ENCODE peak calls at places on chromosomes 2 and 18, in four cellular contexts. N, W, L and H are unnamed samples.
A peak's percentile ranks its signal among the peaks of the same experiment; 100 is the strongest.

GRCh38 chr2:223010641-223011040 is 41.3 kb upstream of the KCNE4 start:
- DNase-seq in N (no peak), W (no peak), L (no peak), H (no peak)

GRCh38 chr2:72914226-72915075 is 2.9 kb upstream of the EMX1 start:
- DNase-seq in N (peak; percentile 42), W (no peak), L (no peak), H (no peak)

GRCh38 chr18:37397814-37398213 is 167.8 kb downstream of the CELF4 start:
- DNase-seq in N (no peak), W (no peak), L (peak; percentile 65), H (no peak)

GRCh38 chr2:30234180-30234971 is 3.0 kb downstream of the LBH start:
- DNase-seq in N (peak; percentile 79), W (peak; percentile 65), L (peak; percentile 79), H (peak; percentile 76)

GRCh38 chr2:223366566-223366965 is 235.6 kb downstream of the SCG2 start:
- DNase-seq in N (no peak), W (no peak), L (no peak), H (no peak)

GRCh38 chr18:13471971-13472628 is 253.5 kb downstream of the LDLRAD4 start:
- DNase-seq in N (no peak), W (no peak), L (peak; percentile 74), H (no peak)

GRCh38 chr2:10267551-10268465 is 34.9 kb upstream of the HPCAL1 start:
- DNase-seq in N (peak; percentile 56), W (no peak), L (peak; percentile 74), H (no peak)

GRCh38 chr2:205776139-205776538 is 93.8 kb downstream of the NRP2 start:
- DNase-seq in N (no peak), W (no peak), L (no peak), H (no peak)

GRCh38 chr18:22422909-22423548 is 5.3 kb upstream of the CTAGE1 start:
- DNase-seq in N (no peak), W (no peak), L (no peak), H (no peak)

GRCh38 chr2:23312996-23313606 is 71.9 kb upstream of the KLHL29 start:
- DNase-seq in N (no peak), W (peak; percentile 44), L (no peak), H (no peak)

GRCh38 chr18:6328624-6329016 is 86.1 kb downstream of the L3MBTL4 start:
- DNase-seq in N (no peak), W (no peak), L (no peak), H (no peak)

GRCh38 chr2:226766352-226767055 is 33.1 kb downstream of the IRS1 start:
- DNase-seq in N (no peak), W (no peak), L (no peak), H (no peak)

GRCh38 chr2:133266075-133266925 is 302.0 kb downstream of the NCKAP5 start:
- DNase-seq in N (no peak), W (peak; percentile 49), L (no peak), H (no peak)

GRCh38 chr2:133262888-133263287 is 305.4 kb downstream of the NCKAP5 start:
- DNase-seq in N (no peak), W (no peak), L (no peak), H (no peak)

GRCh38 chr2:133266926-133267590 is 301.2 kb downstream of the NCKAP5 start:
- DNase-seq in N (no peak), W (peak; percentile 26), L (no peak), H (no peak)

GRCh38 chr2:133270550-133270949 is 297.7 kb downstream of the NCKAP5 start:
- DNase-seq in N (no peak), W (no peak), L (no peak), H (no peak)

DNA sequence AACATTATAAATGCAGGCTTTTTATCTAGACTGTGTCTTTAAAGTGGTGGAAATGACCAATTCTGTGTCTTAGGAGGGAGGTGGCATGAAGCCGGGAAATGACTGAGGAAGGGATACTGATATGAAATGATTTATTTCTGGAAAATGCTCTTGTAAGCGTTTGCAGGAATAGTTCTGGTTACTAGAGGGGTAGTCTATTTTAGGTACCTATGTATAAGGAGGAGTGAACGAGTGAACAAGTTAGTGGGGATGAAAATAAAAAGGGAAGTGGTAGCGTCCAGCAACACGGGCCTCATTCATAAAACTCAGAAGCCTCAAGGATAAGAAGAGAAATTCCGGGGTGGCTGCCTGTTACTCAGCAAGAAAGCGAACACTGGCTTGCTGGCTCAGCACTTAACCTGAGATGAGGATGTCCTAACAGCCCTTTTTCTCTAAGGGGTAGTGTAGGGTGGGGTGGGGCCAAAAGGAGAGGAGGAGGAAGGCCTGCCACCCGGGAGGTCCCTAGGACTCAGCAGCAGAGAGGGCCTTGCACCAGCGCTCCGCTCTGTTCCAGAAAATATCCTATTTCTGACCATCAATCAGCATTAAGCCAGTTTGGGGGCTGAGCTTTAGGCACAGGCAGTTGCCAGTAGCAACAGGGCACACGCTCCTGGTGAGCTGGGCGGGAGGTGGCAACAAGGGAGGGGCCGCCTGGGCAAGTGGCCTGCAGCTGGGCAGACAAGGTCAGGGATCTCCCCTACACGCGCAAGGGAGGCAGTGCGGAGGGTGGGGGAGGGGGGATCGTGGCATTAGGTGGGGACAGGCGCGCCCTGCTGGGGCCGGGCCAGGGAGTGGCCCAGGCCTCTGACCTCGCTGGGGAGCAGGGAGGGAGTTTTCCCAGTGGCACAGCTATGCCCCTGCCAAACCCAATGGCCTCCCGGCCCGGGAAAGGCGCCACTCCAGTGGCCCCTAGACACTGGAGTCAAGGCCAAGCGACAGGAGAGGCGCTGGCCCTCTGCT is 303.0 kb downstream of the NCKAP5 start:
- DNase-seq in N (no peak), W (peak; percentile 34), L (peak; percentile 82), H (no peak)
- H3K4me3 ChIP-seq in N (no peak overlapping the region), W (peak overlapping the region; percentile 74), L (peak overlapping the region; percentile 41), H (peak overlapping the region; percentile 61)

GRCh38 chr2:241309684-241310117 is 5.8 kb downstream of the HDLBP start:
- DNase-seq in N (no peak), W (no peak), L (peak; percentile 80), H (no peak)
- H3K4me3 ChIP-seq in N (no peak overlapping the region), W (no peak overlapping the region), L (no peak overlapping the region), H (no peak overlapping the region)

GRCh38 chr2:96207073-96207777 is 1.4 kb downstream of the STARD7 start:
- DNase-seq in N (no peak), W (no peak), L (no peak), H (no peak)

GRCh38 chr2:96209729-96210085 is 1.1 kb upstream of the STARD7 start:
- DNase-seq in N (no peak), W (no peak), L (no peak), H (no peak)

GRCh38 chr2:96207778-96208143 is 866 bp downstream of the STARD7 start:
- DNase-seq in N (no peak), W (no peak), L (no peak), H (no peak)

GRCh38 chr2:96208144-96209010 is at the start of gene STARD7:
- DNase-seq in N (peak; percentile 99), W (peak; percentile 95), L (peak; percentile 98), H (peak; percentile 98)

GRCh38 chr2:96209011-96209728 is 543 bp upstream of the STARD7 start:
- DNase-seq in N (no peak), W (no peak), L (no peak), H (no peak)
- H3K4me3 ChIP-seq in N (peak overlapping the region; percentile 86), W (peak overlapping the region; percentile 80), L (peak overlapping the region; percentile 93), H (peak overlapping the region; percentile 95)

GRCh38 chr2:232350804-232351685 is 27.5 kb upstream of the ALPP start:
- DNase-seq in N (peak; percentile 56), W (no peak), L (peak; percentile 68), H (no peak)
- H3K4me3 ChIP-seq in N (no peak overlapping the region), W (no peak overlapping the region), L (no peak overlapping the region), H (no peak overlapping the region)

GRCh38 chr2:197103363-197103762 is 176.9 kb upstream of the PGAP1 start:
- DNase-seq in N (no peak), W (no peak), L (no peak), H (no peak)

GRCh38 chr2:197113221-197113831 is 186.8 kb upstream of the PGAP1 start:
- DNase-seq in N (no peak), W (peak; percentile 24), L (no peak), H (no peak)

GRCh38 chr2:197107291-197108269 is 181.1 kb upstream of the PGAP1 start:
- DNase-seq in N (peak; percentile 71), W (no peak), L (no peak), H (no peak)

GRCh38 chr2:197108758-197109157 is 182.3 kb upstream of the PGAP1 start:
- DNase-seq in N (peak; percentile 87), W (no peak), L (no peak), H (peak; percentile 88)

GRCh38 chr2:197109326-197109725 is 182.8 kb upstream of the PGAP1 start:
- DNase-seq in N (no peak), W (no peak), L (no peak), H (no peak)
- H3K4me3 ChIP-seq in N (no peak overlapping the region), W (no peak overlapping the region), L (no peak overlapping the region), H (no peak overlapping the region)

GRCh38 chr18:57802869-57803118 is 321 bp downstream of the ATP8B1 start:
- DNase-seq in N (no peak), W (no peak), L (peak; percentile 76), H (no peak)
- H3K4me3 ChIP-seq in N (peak overlapping the region; percentile 77), W (peak overlapping the region; percentile 87), L (peak overlapping the region; percentile 64), H (peak overlapping the region; percentile 94)

DNA sequence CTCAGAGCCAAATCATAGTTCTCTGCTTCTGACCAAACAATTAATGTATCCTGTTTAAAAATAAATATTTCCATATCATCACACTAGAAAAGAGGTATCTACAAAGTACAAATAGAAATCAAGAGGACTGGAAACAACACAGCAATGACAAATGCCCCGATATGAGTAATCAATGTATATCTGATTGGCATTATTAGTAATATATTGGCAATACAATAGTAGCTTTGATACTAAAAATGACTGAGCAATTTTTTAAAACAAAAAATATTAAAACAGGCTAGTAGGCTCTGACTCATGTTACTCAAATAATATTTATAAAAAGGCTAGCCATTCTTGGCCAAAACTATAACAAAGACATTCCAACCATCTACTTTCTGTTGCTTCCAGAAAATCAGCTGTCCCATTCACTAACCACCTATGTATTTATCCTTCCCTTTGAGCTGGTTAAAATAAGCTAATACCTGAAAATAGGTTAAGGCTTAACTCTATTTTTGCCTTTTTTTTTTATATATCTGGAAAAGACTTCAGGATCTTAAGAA is 13.3 kb downstream of the PPP4R3B start:
- DNase-seq in N (no peak), W (no peak), L (no peak), H (no peak)
- H3K4me3 ChIP-seq in N (no peak overlapping the region), W (no peak overlapping the region), L (no peak overlapping the region), H (no peak overlapping the region)

GRCh38 chr2:232486558-232487384 is 863 bp downstream of the ECEL1 start:
- DNase-seq in N (peak; percentile 52), W (no peak), L (peak; percentile 72), H (no peak)
- H3K4me3 ChIP-seq in N (no peak overlapping the region), W (peak overlapping the region; percentile 43), L (peak overlapping the region; percentile 23), H (peak overlapping the region; percentile 45)

DNA sequence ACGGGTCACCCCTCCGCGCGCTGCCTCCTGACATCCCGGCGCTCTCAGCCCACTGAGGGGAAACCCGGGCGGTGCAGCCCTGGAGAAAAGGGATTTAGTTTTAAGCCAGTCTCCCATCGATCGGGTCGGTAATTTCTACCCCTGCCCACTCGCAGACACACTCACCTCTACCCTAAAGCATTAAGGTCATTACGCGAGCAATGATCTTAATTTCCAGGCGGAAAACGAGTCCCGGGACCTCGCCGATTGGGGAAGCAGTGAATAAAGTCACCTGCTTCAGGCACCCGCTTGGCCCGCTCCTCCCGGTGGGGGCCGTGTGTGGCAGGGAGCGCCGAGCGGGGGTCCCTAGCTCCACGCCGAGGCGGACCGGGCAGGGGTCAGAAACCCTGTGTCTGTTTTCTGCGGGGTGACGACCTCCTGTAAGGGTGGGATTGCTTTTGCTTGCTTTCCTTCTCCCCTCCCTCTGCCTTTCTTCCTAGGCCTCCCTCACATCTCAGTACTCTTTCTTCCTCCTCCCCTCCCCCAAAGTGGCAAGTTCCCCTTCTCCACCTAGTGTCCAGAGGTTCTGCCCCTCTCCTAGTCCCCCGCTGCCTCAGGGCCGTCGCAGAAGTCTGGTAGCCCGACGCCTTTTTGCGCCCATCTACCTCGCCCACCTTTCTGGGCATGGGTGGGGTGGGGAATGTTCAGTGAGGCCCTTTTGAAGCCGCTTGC is 142.6 kb downstream of the MEIS1 start:
- DNase-seq in N (no peak), W (peak; percentile 28), L (no peak), H (no peak)
- H3K4me3 ChIP-seq in N (peak overlapping the region; percentile 55), W (peak overlapping the region; percentile 52), L (no peak overlapping the region), H (peak overlapping the region; percentile 77)

GRCh38 chr18:39244242-39244641 is 1678.6 kb upstream of the CELF4 start:
- DNase-seq in N (no peak), W (no peak), L (no peak), H (no peak)
- H3K4me3 ChIP-seq in N (no peak overlapping the region), W (no peak overlapping the region), L (no peak overlapping the region), H (no peak overlapping the region)